ENCODE peak calls at places on chromosomes 7 and 10, in six cellular contexts. R is cardiac muscle cell; J is small intestine; W is upper lobe of right lung; P is CD8-positive, alpha-beta T cell; E is aorta. S is an unnamed sample.

GRCh38 chr10:60901561-60902235 is 42.3 kb downstream of the RHOBTB1 start:
- DNase-seq in R (no peak), J (no peak), W (no peak), P (no peak), E (no peak), S (peak; percentile 96)

GRCh38 chr10:130127612-130128607 is 8.3 kb upstream of the GLRX3 start:
- DNase-seq in R (peak; percentile 72), J (peak; percentile 67), W (no peak), P (peak; percentile 50), E (peak; percentile 82), S (peak; percentile 40)

GRCh38 chr10:98296514-98296913 is 28.5 kb upstream of the LOXL4 start:
- DNase-seq in R (no peak), J (no peak), W (no peak), P (no peak), E (no peak), S (no peak)

GRCh38 chr7:71752171-71752935 is 620.4 kb downstream of the GALNT17 start:
- DNase-seq in R (peak; percentile 43), J (no peak), W (peak; percentile 85), P (no peak), E (peak; percentile 80), S (peak; percentile 74)

GRCh38 chr10:113045155-113046055 is 95.4 kb downstream of the TCF7L2 start:
- DNase-seq in R (peak; percentile 86), J (no peak), W (peak; percentile 71), P (no peak), E (no peak), S (peak; percentile 59)

GRCh38 chr7:64494912-64495461 is 67.9 kb downstream of the ZNF680 start:
- DNase-seq in R (peak; percentile 17), J (no peak), W (no peak), P (no peak), E (no peak), S (peak; percentile 52)

GRCh38 chr10:43928425-43928968 is 279.8 kb upstream of the ZNF32 start:
- DNase-seq in R (no peak), J (no peak), W (no peak), P (no peak), E (no peak), S (no peak)

GRCh38 chr7:22578048-22578770 is 78.2 kb upstream of the STEAP1B start:
- DNase-seq in R (peak; percentile 84), J (no peak), W (no peak), P (no peak), E (no peak), S (no peak)

GRCh38 chr10:94889123-94889522 is 49.3 kb upstream of the CYP2C9 start:
- DNase-seq in R (no peak), J (no peak), W (no peak), P (no peak), E (no peak), S (no peak)

GRCh38 chr7:100553032-100553431 is 14.0 kb downstream of the AGFG2 start:
- DNase-seq in R (no peak), J (no peak), W (no peak), P (no peak), E (no peak), S (no peak)

GRCh38 chr7:20385121-20385520 is 54.4 kb downstream of the ITGB8 start:
- DNase-seq in R (peak; percentile 51), J (no peak), W (no peak), P (no peak), E (no peak), S (no peak)

GRCh38 chr7:1122832-1123501 is 35.1 kb downstream of the GPER1 start:
- DNase-seq in R (no peak), J (no peak), W (peak; percentile 61), P (no peak), E (peak; percentile 73), S (no peak)

GRCh38 chr10:753530-753929 is 64.1 kb upstream of the DIP2C start:
- DNase-seq in R (no peak), J (no peak), W (no peak), P (no peak), E (no peak), S (no peak)

GRCh38 chr7:80014507-80014906 is 120.1 kb upstream of the GNAI1 start:
- DNase-seq in R (peak; percentile 62), J (no peak), W (no peak), P (no peak), E (no peak), S (no peak)

GRCh38 chr10:46539596-46540411 is 16.7 kb downstream of the GPRIN2 start:
- DNase-seq in R (peak; percentile 62), J (peak; percentile 79), W (peak; percentile 63), P (no peak), E (no peak), S (no peak)

DNA sequence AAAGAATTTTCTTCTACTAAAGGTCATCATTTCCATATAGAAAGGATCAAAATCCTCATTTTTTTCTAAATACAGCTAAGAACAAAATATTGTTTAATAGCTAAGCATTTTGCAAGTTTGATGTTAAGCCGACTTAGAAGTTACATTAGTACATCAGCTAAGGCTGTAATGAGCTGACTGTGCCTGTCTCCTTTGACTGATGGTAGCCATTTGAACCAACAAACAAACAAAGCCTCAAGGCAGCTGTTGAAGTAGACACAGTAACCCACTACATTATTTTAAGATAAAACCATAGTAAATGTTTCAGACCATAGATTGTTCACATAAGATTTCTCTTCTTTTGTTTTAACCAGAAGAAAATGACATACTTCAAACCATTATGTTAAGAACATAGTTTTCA is 210.9 kb upstream of the VSTM2A start:
- DNase-seq in R (no peak), J (no peak), W (no peak), P (no peak), E (no peak), S (no peak)
- H3K9me3 ChIP-seq in R (no peaks in the 10 kb centered on the region), J (peaks cover 3% of the 10 kb centered on the region), W (no peaks in the 10 kb centered on the region), P (no peaks in the 10 kb centered on the region), E (no peaks in the 10 kb centered on the region), S (no peaks in the 10 kb centered on the region)

GRCh38 chr7:75921479-75921878 is 6.5 kb downstream of the POR start:
- DNase-seq in R (peak; percentile 46), J (no peak), W (no peak), P (no peak), E (no peak), S (no peak)
- H3K4me1 ChIP-seq in R (peaks cover 4% of the 10 kb centered on the region), J (no peaks in the 10 kb centered on the region), W (peaks cover 13% of the 10 kb centered on the region), P (peaks cover 8% of the 10 kb centered on the region), E (no peaks in the 10 kb centered on the region), S (peaks cover 91% of the 10 kb centered on the region)

GRCh38 chr10:131675104-131675503 is 225.7 kb upstream of the PPP2R2D start:
- DNase-seq in R (no peak), J (no peak), W (peak; percentile 57), P (no peak), E (peak; percentile 32), S (no peak)
- H3K9me3 ChIP-seq in R (no peaks in the 10 kb centered on the region), J (no peaks in the 10 kb centered on the region), W (no peaks in the 10 kb centered on the region), P (no peaks in the 10 kb centered on the region), E (peaks cover 8% of the 10 kb centered on the region), S (no peaks in the 10 kb centered on the region)

GRCh38 chr10:102626026-102626686 is 18.1 kb upstream of the TRIM8 start:
- DNase-seq in R (no peak), J (no peak), W (peak; percentile 29), P (no peak), E (peak; percentile 70), S (no peak)
- H3K4me1 ChIP-seq in R (peaks cover 84% of the 10 kb centered on the region), J (peaks cover 4% of the 10 kb centered on the region), W (peaks cover 62% of the 10 kb centered on the region), P (no peaks in the 10 kb centered on the region), E (peaks cover 4% of the 10 kb centered on the region), S (peaks cover 47% of the 10 kb centered on the region)

DNA sequence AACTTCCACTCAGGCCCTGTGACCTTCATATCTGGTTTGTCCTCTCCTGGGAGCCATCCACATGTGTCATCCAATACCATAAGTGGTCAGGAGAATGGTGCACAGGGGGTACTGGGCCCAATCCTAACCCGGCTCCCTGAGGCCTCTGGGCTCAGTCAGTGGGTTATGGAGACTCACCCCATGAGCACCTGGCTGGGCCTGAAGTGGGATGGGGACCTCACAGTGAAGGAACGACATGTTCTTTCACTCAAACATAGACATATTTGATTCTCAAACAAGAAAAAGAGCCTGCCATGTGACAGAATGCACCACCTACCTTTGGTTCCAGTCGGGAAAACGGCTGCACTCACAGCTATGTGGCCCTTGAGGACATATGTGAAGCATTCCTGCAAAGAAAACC is 51.8 kb downstream of the XPNPEP1 start:
- DNase-seq in R (no peak), J (no peak), W (no peak), P (no peak), E (no peak), S (no peak)
- H3K9me3 ChIP-seq in R (no peaks in the 10 kb centered on the region), J (no peaks in the 10 kb centered on the region), W (no peaks in the 10 kb centered on the region), P (no peaks in the 10 kb centered on the region), E (no peaks in the 10 kb centered on the region), S (no peaks in the 10 kb centered on the region)

DNA sequence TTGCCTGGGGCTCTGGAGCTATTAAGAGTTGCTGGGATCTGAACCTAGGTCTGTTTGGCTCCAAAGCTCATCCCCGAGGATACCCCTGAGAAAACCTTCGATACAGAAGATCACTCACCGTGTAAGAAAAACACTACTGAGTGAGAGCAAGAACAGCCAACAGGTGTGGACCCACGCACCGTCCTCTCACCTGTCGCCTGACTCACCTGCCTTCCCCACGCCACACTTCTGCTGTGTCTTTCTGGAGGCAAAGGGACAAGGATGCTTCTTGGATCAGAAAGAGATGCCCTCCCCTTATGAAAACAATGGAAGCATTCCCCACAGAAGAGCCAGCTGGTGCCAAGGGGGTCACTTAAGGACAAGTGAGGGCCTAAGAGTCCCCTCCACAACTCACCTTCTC is 46.7 kb downstream of the COL13A1 start:
- DNase-seq in R (no peak), J (no peak), W (no peak), P (no peak), E (no peak), S (no peak)
- H3K4me1 ChIP-seq in R (peaks cover 41% of the 10 kb centered on the region), J (no peaks in the 10 kb centered on the region), W (peaks cover 7% of the 10 kb centered on the region), P (no peaks in the 10 kb centered on the region), E (no peaks in the 10 kb centered on the region), S (peaks cover 2% of the 10 kb centered on the region)